ENCODE peak calls at places on chromosomes 12 and 14, in nine cellular contexts. L is tibial nerve, K is A549, J is ovary, W is transverse colon, V is stomach, Z is HepG2, O is suprapubic skin, C is SK-N-SH. Q is an unnamed sample.

GRCh38 chr12:2489266-2489665 is 305.5 kb upstream of the FKBP4 start:
- DNase-seq in O (no peak), K (no peak), W (no peak), L (no peak), Z (no peak), J (no peak), V (no peak), C (no peak), Q (no peak)

GRCh38 chr12:6241495-6241894 is 41.3 kb downstream of the CD9 start:
- DNase-seq in L (peak; percentile 53), Z (no peak), K (no peak), C (no peak), V (peak; percentile 93), O (no peak), W (peak; percentile 86), J (peak; percentile 26), Q (no peak)

GRCh38 chr12:94689002-94689645 is 38.8 kb upstream of the TMCC3 start:
- DNase-seq in O (no peak), C (no peak), Z (no peak), W (no peak), L (no peak), V (no peak), K (no peak), J (no peak), Q (no peak)

GRCh38 chr12:102059343-102059742 is 2.4 kb downstream of the WASHC3 start:
- DNase-seq in J (no peak), O (no peak), Z (peak; percentile 89), C (no peak), L (no peak), K (no peak), W (no peak), V (no peak), Q (no peak)

GRCh38 chr14:61623927-61624326 is 71.4 kb upstream of the HIF1A start:
- DNase-seq in K (no peak), W (no peak), J (no peak), L (no peak), C (no peak), Z (no peak), V (no peak), O (no peak), Q (no peak)

GRCh38 chr12:6951551-6952120 is 480 bp downstream of the PTPN6 start:
- DNase-seq in Z (no peak), J (no peak), K (no peak), W (no peak), C (peak; percentile 18), L (no peak), V (no peak), O (no peak), Q (peak; percentile 56)

GRCh38 chr14:67622675-67623074 is 3.0 kb downstream of the ARG2 start:
- DNase-seq in C (no peak), K (no peak), L (peak; percentile 44), W (no peak), O (no peak), V (no peak), J (no peak), Z (peak; percentile 85), Q (peak; percentile 83)

GRCh38 chr12:48336564-48336963 is 14.2 kb downstream of the ZNF641 start:
- DNase-seq in O (no peak), L (no peak), J (no peak), K (no peak), Z (no peak), W (no peak), V (no peak), C (no peak), Q (no peak)

GRCh38 chr14:103103461-103104388 is 9.2 kb downstream of the EXOC3L4 start:
- DNase-seq in C (peak; percentile 86), J (no peak), V (peak; percentile 87), K (peak; percentile 88), Z (peak; percentile 87), W (peak; percentile 84), O (no peak), L (no peak), Q (no peak)

GRCh38 chr12:46609671-46610070 is 216.1 kb downstream of the SLC38A4 start:
- DNase-seq in V (no peak), K (no peak), O (no peak), Z (no peak), C (no peak), L (no peak), J (no peak), W (no peak), Q (no peak)

GRCh38 chr12:122793685-122794106 is 19.3 kb downstream of the CCDC62 start:
- DNase-seq in Z (peak; percentile 34), O (no peak), L (peak; percentile 10), W (no peak), V (no peak), J (no peak), K (peak; percentile 63), C (peak; percentile 74), Q (no peak)

GRCh38 chr12:27864521-27864920 is 84.5 kb upstream of the MANSC4 start:
- DNase-seq in V (no peak), W (no peak), O (no peak), Z (no peak), K (no peak), J (no peak), C (no peak), L (no peak), Q (no peak)

GRCh38 chr12:5258498-5258897 is 173.4 kb upstream of the NTF3 start:
- DNase-seq in V (no peak), J (no peak), C (no peak), Z (no peak), K (no peak), W (no peak), L (peak; percentile 29), O (peak; percentile 65), Q (no peak)

GRCh38 chr12:58920956-58921861 is 905 bp upstream of the LRIG3 start:
- DNase-seq in K (no peak), Z (peak; percentile 53), J (no peak), O (no peak), C (no peak), W (peak; percentile 24), L (no peak), V (no peak), Q (no peak)

GRCh38 chr12:6560501-6561205 is 4.8 kb upstream of the IFFO1 start:
- DNase-seq in C (no peak), Z (no peak), W (no peak), K (no peak), O (no peak), J (no peak), L (no peak), V (no peak), Q (no peak)

GRCh38 chr12:646303-647038 is 16.8 kb downstream of the NINJ2 start:
- DNase-seq in W (no peak), C (no peak), J (peak; percentile 62), V (peak; percentile 73), Z (peak; percentile 95), L (peak; percentile 62), O (peak; percentile 79), K (no peak), Q (peak; percentile 74)

DNA sequence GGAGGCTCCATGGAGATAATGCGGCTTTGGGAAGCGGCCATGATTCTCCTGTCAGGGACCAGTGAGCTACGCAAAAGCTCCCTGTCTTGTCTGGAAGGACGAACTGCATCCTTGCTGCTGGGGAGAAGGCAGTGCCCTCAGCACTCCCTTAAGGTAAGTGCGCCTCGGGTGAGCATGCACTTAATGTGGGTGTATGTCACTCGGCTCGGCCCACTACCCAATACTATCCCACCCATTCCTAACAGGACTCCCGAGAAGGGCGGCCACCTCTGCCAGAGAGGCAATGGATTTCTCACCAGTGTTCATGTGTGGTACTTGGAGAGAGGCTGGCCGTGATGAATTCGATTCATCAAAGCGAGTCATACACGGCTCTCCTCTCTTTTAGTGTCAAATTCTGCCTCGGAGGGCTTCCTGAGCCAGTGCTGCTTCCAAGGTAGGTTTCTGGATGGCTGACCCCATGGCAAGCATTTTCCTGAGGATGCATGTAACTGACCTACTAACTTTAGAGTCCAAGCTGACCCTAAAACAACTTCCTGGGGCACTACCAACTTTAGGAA is 151.7 kb upstream of the RTL1 start:
- DNase-seq in C (no peak), K (no peak), Z (no peak), V (no peak), W (no peak), J (no peak), L (no peak), O (no peak), Q (no peak)
- H3K9me3 ChIP-seq in C (no peaks in the 10 kb centered on the region), K (peaks cover 17% of the 10 kb centered on the region), Z (peaks cover 5% of the 10 kb centered on the region), V (no peaks in the 10 kb centered on the region), W (no peaks in the 10 kb centered on the region), J (no peaks in the 10 kb centered on the region), L (no peaks in the 10 kb centered on the region), O (no peaks in the 10 kb centered on the region), Q (no peaks in the 10 kb centered on the region)

GRCh38 chr12:57898308-57898970 is 42.9 kb upstream of the ATP23 start:
- DNase-seq in L (no peak), Z (no peak), V (no peak), K (no peak), W (peak; percentile 48), J (no peak), O (no peak), C (no peak), Q (no peak)
- TF ChIP-seq EP300 in L (no peak), Z (no peak), V (no peak), K (no peak), W (no peak), J (no peak), O (no peak), C (no peak), Q (no peak)

DNA sequence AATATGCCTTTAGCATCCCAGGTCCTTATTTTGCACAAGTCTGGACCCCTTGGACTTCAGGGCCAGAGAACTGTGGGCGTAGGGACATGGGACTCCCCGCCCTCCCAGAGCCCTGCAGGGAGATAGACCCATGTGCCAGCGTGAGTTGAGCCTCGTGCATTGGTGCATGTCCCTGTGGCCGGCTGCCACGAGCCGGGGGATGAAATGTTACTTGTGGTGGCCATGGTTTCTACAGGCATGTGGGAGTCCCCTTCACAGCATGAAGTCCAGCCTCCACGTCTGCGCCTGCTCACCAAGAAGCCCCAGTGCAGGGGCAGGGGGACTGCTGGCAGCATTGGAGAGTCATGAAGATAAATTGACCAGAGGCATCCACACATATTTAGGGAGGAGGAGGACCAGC is 470.0 kb downstream of the BCL11B start:
- DNase-seq in O (no peak), W (no peak), V (no peak), C (no peak), J (no peak), K (no peak), L (no peak), Z (no peak), Q (no peak)
- H3K9me3 ChIP-seq in O (no peaks in the 10 kb centered on the region), W (no peaks in the 10 kb centered on the region), V (no peaks in the 10 kb centered on the region), C (no peaks in the 10 kb centered on the region), J (no peaks in the 10 kb centered on the region), K (no peaks in the 10 kb centered on the region), L (no peaks in the 10 kb centered on the region), Z (peaks cover 5% of the 10 kb centered on the region), Q (no peaks in the 10 kb centered on the region)

GRCh38 chr14:90814806-90815566 is 1.2 kb downstream of the TTC7B start:
- DNase-seq in J (no peak), Z (no peak), K (no peak), O (no peak), V (no peak), L (no peak), W (no peak), C (no peak), Q (no peak)

GRCh38 chr14:90815567-90815816 is 738 bp downstream of the TTC7B start:
- DNase-seq in V (no peak), W (no peak), Z (no peak), L (no peak), K (no peak), O (no peak), J (no peak), C (no peak), Q (no peak)

GRCh38 chr14:90818715-90819114 is 2.5 kb upstream of the TTC7B start:
- DNase-seq in Z (no peak), K (no peak), J (no peak), V (no peak), L (no peak), C (no peak), W (no peak), O (no peak), Q (no peak)

GRCh38 chr14:90816686-90817436 is 631 bp upstream of the TTC7B start:
- DNase-seq in V (no peak), O (no peak), C (no peak), Z (no peak), W (no peak), J (no peak), L (no peak), K (no peak), Q (no peak)

GRCh38 chr14:90815817-90816662 is at the start of gene TTC7B:
- DNase-seq in C (peak; percentile 99), O (no peak), V (peak; percentile 51), L (no peak), J (peak; percentile 31), Z (no peak), W (peak; percentile 43), K (peak; percentile 83), Q (peak; percentile 73)
- TF ChIP-seq EP300 in C (no peak), O (no peak), V (no peak), L (no peak), J (no peak), Z (no peak), W (no peak), K (no peak), Q (no peak)

Q was measured in sigmoid colon.